ENCODE peak calls at places on chromosomes 6 and 20, in four cellular contexts. A is CD4-positive, alpha-beta memory T cell; R is adrenal gland; L is SK-N-SH. H is an unnamed sample. For H3K9me3 and H3K4me1, the result is how much of the 10 kb centered on the place peaks cover.

GRCh38 chr20:50792708-50793574 is 1.9 kb upstream of the BCAS4 start:
- DNase-seq in L (no peak), A (no peak), R (no peak), H (no peak)

GRCh38 chr6:97644353-97644752 is 361.3 kb upstream of the MMS22L start:
- DNase-seq in A (no peak), R (no peak), L (peak), H (no peak)

GRCh38 chr20:4894981-4895381 is 106.3 kb downstream of the SLC23A2 start:
- DNase-seq in R (no peak), A (no peak), L (no peak), H (no peak)

GRCh38 chr6:158361961-158362634 is 49.8 kb downstream of the TULP4 start:
- DNase-seq in R (no peak), L (no peak), A (no peak), H (no peak)

GRCh38 chr6:152416652-152417051 is 220.5 kb downstream of the SYNE1 start:
- DNase-seq in A (no peak), R (no peak), L (no peak), H (no peak)

GRCh38 chr6:135323202-135323668 is 142.1 kb downstream of the MYB start:
- DNase-seq in A (no peak), L (no peak), R (no peak), H (peak)

GRCh38 chr6:148746363-148747144 is at the start of gene UST:
- DNase-seq in L (peak), R (peak), A (peak), H (peak)

GRCh38 chr6:137883400-137883888 is 16.4 kb downstream of the TNFAIP3 start:
- DNase-seq in A (peak), R (no peak), L (no peak), H (no peak)

GRCh38 chr6:11354019-11354418 is 121.6 kb upstream of the NEDD9 start:
- DNase-seq in A (peak), R (no peak), L (no peak), H (peak)

GRCh38 chr6:34679552-34680255 is 16.9 kb downstream of the ILRUN start:
- DNase-seq in L (no peak), R (no peak), A (no peak), H (no peak)

GRCh38 chr6:116371384-116372209 is 850 bp downstream of the DSE start:
- DNase-seq in A (peak), L (peak), R (peak), H (peak)

GRCh38 chr6:72466971-72467566 is 154.8 kb upstream of the KCNQ5 start:
- DNase-seq in A (no peak), R (no peak), L (no peak), H (peak)

GRCh38 chr6:12866422-12867029 is 150.0 kb downstream of the PHACTR1 start:
- DNase-seq in A (no peak), R (no peak), L (no peak), H (no peak)

GRCh38 chr6:33410711-33411631 is at the start of gene PHF1:
- DNase-seq in L (peak), R (no peak), A (no peak), H (no peak)

GRCh38 chr6:137849076-137849708 is 17.9 kb upstream of the TNFAIP3 start:
- DNase-seq in R (no peak), A (no peak), L (no peak), H (no peak)

GRCh38 chr6:35473849-35474128 is 5.6 kb downstream of the RPL10A start:
- DNase-seq in A (no peak), R (no peak), L (no peak), H (no peak)

GRCh38 chr20:43938932-43939761 is 24.5 kb downstream of the TOX2 start:
- DNase-seq in A (no peak), R (no peak), L (no peak), H (no peak)

GRCh38 chr6:130908188-130908587 is 81.0 kb downstream of the SMLR1 start:
- DNase-seq in L (no peak), A (no peak), R (no peak), H (no peak)

GRCh38 chr6:128252293-128253176 is 267.9 kb downstream of the PTPRK start:
- DNase-seq in R (no peak), A (no peak), L (no peak), H (no peak)

GRCh38 chr20:50478162-50479036 is 31.8 kb upstream of the PTPN1 start:
- DNase-seq in L (peak), R (peak), A (peak), H (peak)

GRCh38 chr20:51470907-51471411 is 71.6 kb downstream of the NFATC2 start:
- DNase-seq in A (peak), L (no peak), R (no peak), H (no peak)

GRCh38 chr6:136521891-136522290 is 28.3 kb downstream of the MAP7 start:
- DNase-seq in R (no peak), L (no peak), A (no peak), H (no peak)

GRCh38 chr20:38523697-38524096 is 51.1 kb downstream of the RALGAPB start:
- DNase-seq in A (no peak), L (no peak), R (no peak), H (no peak)

GRCh38 chr6:110357298-110357695 is 852 bp downstream of the METTL24 start:
- DNase-seq in L (no peak), A (no peak), R (no peak), H (no peak)

DNA sequence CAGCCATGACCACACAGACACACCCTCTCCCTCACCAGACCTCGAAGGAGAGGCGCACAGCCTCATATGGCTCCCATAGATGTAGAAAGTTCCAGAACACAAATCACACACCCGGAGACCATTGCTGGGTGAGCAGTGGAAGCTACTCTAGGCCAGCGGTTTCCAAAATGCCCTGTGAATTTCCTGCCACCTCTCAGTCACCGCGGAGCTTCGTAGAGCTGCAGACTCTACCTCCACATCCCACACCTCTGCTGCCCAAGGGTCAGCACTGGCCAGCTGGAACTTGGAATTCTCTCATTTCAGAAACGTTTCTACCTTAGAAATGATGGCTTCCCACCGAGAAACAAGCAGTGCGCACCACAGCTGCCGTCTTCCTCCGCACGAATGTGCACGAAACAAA is 155.8 kb downstream of the DLL1 start:
- DNase-seq in R (no peak), L (no peak), A (no peak), H (peak)
- H3K9me3 ChIP-seq in R (under half), L (under half), A (under half), H (under half)

GRCh38 chr20:47950103-47950502 is 164.8 kb upstream of the SULF2 start:
- DNase-seq in A (no peak), L (peak), R (no peak), H (no peak)
- H3K4me1 ChIP-seq in A (under half), L (under half), R (under half), H (under half)

GRCh38 chr6:169982461-169983386 is 231.3 kb downstream of the ERMARD start:
- DNase-seq in R (no peak), A (no peak), L (no peak), H (no peak)
- H3K9me3 ChIP-seq in R (under half), A (under half), L (under half), H (under half)

GRCh38 chr6:6793388-6794250 is 205.1 kb downstream of the LY86 start:
- DNase-seq in L (no peak), R (no peak), A (no peak), H (peak)

GRCh38 chr6:6796818-6797217 is 208.3 kb downstream of the LY86 start:
- DNase-seq in A (no peak), L (no peak), R (no peak), H (no peak)

GRCh38 chr6:6790891-6791290 is 202.4 kb downstream of the LY86 start:
- DNase-seq in R (no peak), A (no peak), L (no peak), H (no peak)

GRCh38 chr6:6798430-6798829 is 209.9 kb downstream of the LY86 start:
- DNase-seq in R (no peak), A (no peak), L (no peak), H (no peak)

GRCh38 chr6:6795396-6795795 is 206.9 kb downstream of the LY86 start:
- DNase-seq in R (no peak), L (no peak), A (no peak), H (no peak)
- H3K4me1 ChIP-seq in R (under half), L (under half), A (under half), H (under half)

GRCh38 chr6:106805017-106805335 is 169.6 kb downstream of the CD24 start:
- DNase-seq in L (no peak), A (no peak), R (no peak), H (no peak)

GRCh38 chr6:106807946-106808611 is 166.4 kb downstream of the CD24 start:
- DNase-seq in L (no peak), A (no peak), R (no peak), H (no peak)

GRCh38 chr6:106805771-106806170 is 168.8 kb downstream of the CD24 start:
- DNase-seq in L (no peak), R (no peak), A (no peak), H (no peak)

GRCh38 chr6:106811088-106811686 is 163.3 kb downstream of the CD24 start:
- DNase-seq in A (no peak), R (no peak), L (no peak), H (no peak)

GRCh38 chr6:106808758-106809157 is 165.8 kb downstream of the CD24 start:
- DNase-seq in A (no peak), R (no peak), L (no peak), H (no peak)
- H3K9me3 ChIP-seq in A (under half), R (under half), L (under half), H (half or more)

GRCh38 chr6:15304337-15305078 is 58.6 kb downstream of the JARID2 start:
- DNase-seq in R (no peak), A (no peak), L (no peak), H (no peak)
- H3K4me1 ChIP-seq in R (half or more), A (half or more), L (under half), H (under half)

GRCh38 chr20:56268536-56268935 is 20.0 kb downstream of the MC3R start:
- DNase-seq in R (no peak), A (no peak), L (no peak), H (no peak)
- H3K9me3 ChIP-seq in R (under half), A (under half), L (under half), H (half or more)

DNA sequence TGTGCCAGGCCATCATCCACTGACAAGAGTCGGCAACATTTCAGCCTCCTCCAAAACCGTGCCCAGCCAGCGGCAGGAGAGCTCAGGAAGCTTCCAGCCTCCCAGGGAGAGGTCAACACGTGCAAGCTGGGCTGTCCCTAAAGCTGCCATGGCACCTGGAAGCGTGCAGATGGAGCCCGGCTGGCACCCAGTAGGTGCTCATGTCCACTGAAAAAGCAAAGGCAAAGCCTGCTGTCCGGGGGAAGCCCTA is 14.4 kb upstream of the TLDC2 start:
- DNase-seq in A (no peak), R (peak), L (no peak), H (no peak)
- H3K4me1 ChIP-seq in A (under half), R (half or more), L (under half), H (under half)

DNA sequence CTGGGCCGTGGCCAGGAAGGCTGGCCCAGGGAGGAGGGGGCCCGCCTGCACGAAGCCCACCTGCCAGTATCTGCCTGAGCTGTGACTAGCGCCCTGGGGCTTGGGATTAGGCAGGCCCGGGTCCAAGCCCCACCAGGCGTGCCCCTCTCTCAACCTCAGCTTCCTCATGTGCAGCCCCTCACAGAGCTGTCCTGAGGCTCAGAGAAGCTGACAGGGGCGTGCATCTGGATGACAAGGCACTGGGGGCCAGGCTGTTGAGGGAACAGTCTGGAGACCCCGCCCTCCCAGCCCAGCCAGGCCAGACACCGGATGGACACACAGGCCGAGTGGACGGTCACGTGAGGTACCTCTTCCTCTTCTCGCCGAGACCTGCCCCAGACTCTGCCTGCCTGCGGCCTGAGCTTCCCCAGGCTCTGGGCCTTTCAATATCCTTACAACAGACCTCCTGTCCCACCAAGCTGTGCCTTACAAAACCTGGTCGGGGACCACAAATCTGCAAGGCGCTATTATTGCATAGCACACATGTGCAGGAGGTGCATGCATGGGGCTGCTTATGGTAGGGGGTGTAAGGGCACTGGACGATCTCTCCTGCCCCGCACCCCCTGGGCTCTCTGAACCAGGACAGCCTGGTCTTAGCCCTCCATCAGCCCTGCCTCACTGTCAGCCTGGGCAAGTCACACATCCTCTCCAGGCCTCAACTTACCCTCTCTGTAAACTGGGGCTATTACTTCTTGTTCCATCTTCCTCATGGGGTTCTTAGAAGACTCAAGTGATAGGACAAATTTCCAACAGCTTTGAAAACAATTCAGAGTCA is 20.0 kb downstream of the NOL4L start:
- DNase-seq in L (peak), R (no peak), A (no peak), H (no peak)
- H3K9me3 ChIP-seq in L (under half), R (under half), A (under half), H (under half)

GRCh38 chr6:31776961-31777666 is at the start of gene VWA7:
- DNase-seq in A (peak), R (peak), L (peak), H (peak)
- H3K4me1 ChIP-seq in A (under half), R (under half), L (under half), H (under half)